ENCODE peak calls at places on chromosomes 3 and 15, in seven cellular contexts. M is adrenal gland, B is lower lobe of right lung, G is endodermal cell, A is spleen, Y is hepatocyte, J is GM23338. X is an unnamed sample.

GRCh38 chr3:17605934-17606333 is 136.5 kb downstream of the TBC1D5 start:
- DNase-seq in M (no peak), B (no peak), G (no peak), A (no peak), Y (no peak), J (no peak), X (no peak)

GRCh38 chr3:168086541-168087260 is 9.0 kb downstream of the GOLIM4 start:
- DNase-seq in M (no peak), B (no peak), G (no peak), A (no peak), Y (no peak), J (no peak), X (no peak)

GRCh38 chr15:85625856-85626255 is 168.9 kb downstream of the KLHL25 start:
- DNase-seq in M (no peak), B (no peak), G (no peak), A (no peak), Y (no peak), J (no peak), X (no peak)

GRCh38 chr3:194397757-194398312 is 1.2 kb downstream of the GP5 start:
- DNase-seq in M (no peak), B (no peak), G (peak; percentile 79), A (peak; percentile 74), Y (no peak), J (peak; percentile 67), X (no peak)

GRCh38 chr3:99753268-99753975 is 64.2 kb upstream of the CMSS1 start:
- DNase-seq in M (no peak), B (no peak), G (peak; percentile 68), A (no peak), Y (peak; percentile 79), J (peak; percentile 84), X (no peak)

GRCh38 chr15:92226020-92226612 is 167.6 kb upstream of the ST8SIA2 start:
- DNase-seq in M (peak; percentile 22), B (no peak), G (peak; percentile 69), A (no peak), Y (peak; percentile 58), J (peak; percentile 62), X (no peak)

GRCh38 chr3:124812291-124813265 is 74.6 kb downstream of the ITGB5 start:
- DNase-seq in M (no peak), B (no peak), G (no peak), A (no peak), Y (peak; percentile 84), J (no peak), X (peak; percentile 71)

GRCh38 chr3:64266065-64266874 is 41.0 kb upstream of the PRICKLE2 start:
- DNase-seq in M (peak; percentile 44), B (no peak), G (no peak), A (no peak), Y (peak; percentile 68), J (no peak), X (no peak)

GRCh38 chr3:22377421-22377820 is 626.4 kb upstream of the ZNF385D start:
- DNase-seq in M (no peak), B (no peak), G (no peak), A (no peak), Y (no peak), J (no peak), X (no peak)

GRCh38 chr3:177778633-177779032 is 581.4 kb upstream of the TBL1XR1 start:
- DNase-seq in M (no peak), B (no peak), G (no peak), A (no peak), Y (no peak), J (no peak), X (no peak)

GRCh38 chr3:173708191-173708590 is 310.6 kb downstream of the NLGN1 start:
- DNase-seq in M (no peak), B (no peak), G (peak; percentile 51), A (no peak), Y (no peak), J (peak; percentile 17), X (no peak)

GRCh38 chr3:192833177-192833890 is 84.3 kb downstream of the MB21D2 start:
- DNase-seq in M (no peak), B (no peak), G (no peak), A (no peak), Y (no peak), J (no peak), X (no peak)

GRCh38 chr3:129278970-129279906 is 568 bp downstream of the HMCES start:
- DNase-seq in M (peak; percentile 41), B (peak; percentile 62), G (peak; percentile 87), A (peak; percentile 91), Y (peak; percentile 71), J (peak; percentile 81), X (peak; percentile 20)

GRCh38 chr15:101048191-101049011 is 129.2 kb downstream of the LRRK1 start:
- DNase-seq in M (peak; percentile 18), B (peak; percentile 32), G (peak; percentile 45), A (peak; percentile 61), Y (no peak), J (no peak), X (peak; percentile 21)

GRCh38 chr3:159763466-159764210 is 225.0 kb upstream of the IL12A start:
- DNase-seq in M (peak; percentile 43), B (peak; percentile 79), G (peak; percentile 95), A (peak; percentile 83), Y (peak; percentile 88), J (peak; percentile 90), X (peak; percentile 81)

GRCh38 chr15:58552505-58553364 is 120.9 kb downstream of the LIPC start:
- DNase-seq in M (no peak), B (no peak), G (peak; percentile 43), A (no peak), Y (no peak), J (no peak), X (no peak)

GRCh38 chr3:159265705-159266104 is 463.9 kb downstream of the MFSD1 start:
- DNase-seq in M (no peak), B (no peak), G (no peak), A (no peak), Y (no peak), J (no peak), X (no peak)

GRCh38 chr15:50135123-50135541 is 16.1 kb upstream of the ATP8B4 start:
- DNase-seq in M (no peak), B (no peak), G (no peak), A (no peak), Y (no peak), J (no peak), X (no peak)

GRCh38 chr3:64815195-64815627 is 127.4 kb upstream of the ADAMTS9 start:
- DNase-seq in M (no peak), B (no peak), G (no peak), A (no peak), Y (no peak), J (no peak), X (no peak)

GRCh38 chr3:170809021-170809974 is 60.7 kb downstream of the RPL22L1 start:
- DNase-seq in M (peak; percentile 45), B (no peak), G (peak; percentile 87), A (no peak), Y (peak; percentile 74), J (peak; percentile 85), X (no peak)

GRCh38 chr3:64693031-64693430 is 5.2 kb upstream of the ADAMTS9 start:
- DNase-seq in M (no peak), B (no peak), G (no peak), A (no peak), Y (no peak), J (no peak), X (no peak)

DNA sequence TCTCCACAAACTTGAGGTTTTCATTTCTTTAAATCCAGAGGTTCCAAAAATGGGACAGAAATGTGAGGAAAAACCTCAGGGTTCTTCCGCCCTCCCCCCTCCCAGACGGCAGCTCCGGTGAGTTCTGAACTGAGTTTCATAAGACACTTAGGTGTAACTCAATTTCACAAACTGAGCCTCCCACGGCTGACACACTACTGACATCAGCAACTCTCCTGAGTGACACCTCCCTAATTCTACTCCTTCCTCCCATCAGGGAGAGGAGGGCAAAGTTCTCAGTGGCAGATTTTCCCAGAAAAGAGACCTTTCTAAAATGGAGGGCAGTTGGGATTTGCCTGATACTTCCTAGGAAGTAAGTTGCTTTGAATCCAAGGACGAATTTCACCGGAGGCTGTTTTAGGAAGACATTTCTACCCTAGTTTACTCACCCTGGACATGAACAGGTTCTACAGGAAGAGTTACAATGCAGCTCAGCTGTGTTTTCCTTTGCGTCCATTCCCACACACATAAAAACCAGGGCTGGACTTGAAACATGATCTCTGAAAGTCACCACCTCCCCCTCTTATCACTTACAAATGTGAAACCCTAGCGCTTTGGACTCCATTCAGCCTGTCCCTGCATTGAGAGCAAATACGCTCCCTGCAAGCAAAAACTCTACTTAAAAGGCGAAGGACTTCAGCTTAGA is 78.1 kb upstream of the LMOD3 start:
- DNase-seq in M (no peak), B (no peak), G (no peak), A (no peak), Y (peak; percentile 77), J (peak; percentile 62), X (peak; percentile 35)
- H3K4me1 ChIP-seq in M (no peaks in the 10 kb centered on the region), B (peaks cover 19% of the 10 kb centered on the region), G (peaks cover 3% of the 10 kb centered on the region), A (peaks cover 38% of the 10 kb centered on the region), Y (peaks cover 6% of the 10 kb centered on the region), J (peaks cover 28% of the 10 kb centered on the region), X (peaks cover 26% of the 10 kb centered on the region)

GRCh38 chr3:44678480-44679116 is 30.1 kb downstream of the ZNF35 start:
- DNase-seq in M (no peak), B (no peak), G (no peak), A (no peak), Y (no peak), J (no peak), X (no peak)
- TF ChIP-seq CTCF in M (no peak), B (no peak), G (no peak), A (no peak), Y (no peak), J (no peak), X (no peak)

DNA sequence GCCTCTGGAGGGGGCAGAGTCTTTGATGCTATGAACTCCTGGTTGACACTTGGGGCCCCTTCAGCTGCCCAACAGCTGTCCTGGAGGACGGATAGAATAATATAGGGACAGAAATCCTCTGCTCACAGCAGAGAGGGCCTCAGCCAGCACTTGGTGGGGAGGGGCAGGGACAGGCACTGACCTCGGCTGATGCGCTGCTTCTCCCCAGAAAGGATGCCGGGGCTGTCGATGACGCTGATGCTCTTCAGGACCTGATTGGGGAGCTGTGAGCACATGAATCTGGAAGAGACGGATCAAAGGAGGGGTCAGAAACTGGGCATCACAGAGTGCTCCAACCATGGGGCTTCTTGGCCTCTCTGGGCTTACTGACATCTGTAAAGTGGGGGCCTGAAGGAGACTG is 29.5 kb downstream of the EHD4 start:
- DNase-seq in M (peak; percentile 17), B (no peak), G (peak; percentile 33), A (no peak), Y (no peak), J (no peak), X (no peak)
- H3K4me1 ChIP-seq in M (peaks cover 12% of the 10 kb centered on the region), B (peaks cover 43% of the 10 kb centered on the region), G (no peaks in the 10 kb centered on the region), A (peaks cover 10% of the 10 kb centered on the region), Y (peaks cover 22% of the 10 kb centered on the region), J (no peaks in the 10 kb centered on the region), X (peaks cover 30% of the 10 kb centered on the region)

DNA sequence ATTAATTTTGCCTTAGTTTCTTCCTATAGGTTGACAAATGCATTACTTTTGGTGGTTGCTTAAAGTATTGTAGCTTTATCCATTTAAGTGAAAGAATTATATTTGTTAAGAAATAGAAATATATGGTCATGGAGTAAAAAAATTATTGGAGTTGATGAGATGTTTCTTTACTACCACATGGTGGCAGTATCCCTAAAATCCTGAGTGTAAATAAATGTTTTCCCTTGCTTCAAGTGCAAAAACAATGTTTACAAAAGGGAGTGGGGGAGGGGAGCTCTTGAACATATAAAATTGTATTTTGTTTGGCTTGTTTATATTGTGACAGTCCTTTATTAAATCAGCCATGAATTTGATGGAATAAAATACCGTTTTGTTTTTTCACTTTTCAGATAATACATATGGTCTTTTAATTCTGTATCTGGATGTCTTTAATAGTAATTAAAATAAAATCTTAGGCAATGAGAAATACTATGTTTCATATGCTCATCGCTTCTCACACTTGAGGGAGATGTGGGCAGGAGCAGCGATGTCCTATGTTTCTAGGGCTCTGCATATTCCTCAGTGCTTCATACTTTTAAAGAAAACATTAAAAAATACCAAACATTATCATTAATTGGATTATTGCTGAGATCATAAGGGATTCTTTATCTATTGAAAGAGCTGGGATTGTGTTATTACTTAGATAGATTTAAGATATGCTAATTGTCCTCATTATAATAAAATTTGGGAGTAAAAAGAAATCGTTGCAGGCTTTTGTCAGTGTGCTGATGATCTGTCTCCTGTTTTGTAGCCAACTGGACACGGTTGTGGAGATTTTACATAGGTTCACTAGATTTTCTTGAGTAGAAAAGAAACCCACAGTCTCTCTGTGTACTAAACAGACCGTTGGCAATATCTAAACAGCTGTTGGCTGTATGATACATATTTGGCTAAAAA is 349.7 kb downstream of the TUSC7 start:
- DNase-seq in M (no peak), B (no peak), G (no peak), A (no peak), Y (peak; percentile 63), J (peak; percentile 85), X (no peak)
- TF ChIP-seq CTCF in M (peak; percentile 59), B (peak; percentile 51), G (peak; percentile 84), A (no peak), Y (peak; percentile 67), J (no peak), X (no peak)